ENCODE peak calls at places on chromosomes 16 and 17, in five cellular contexts. One of them, this sample, is unnamed.

GRCh38 chr16:48272837-48273421 is 25.6 kb upstream of the ABCC11 start:
- DNase-seq in HCT116: no peak
- DNase-seq in A549: no peak
- DNase-seq in HepG2: no peak
- DNase-seq in K562: no peak
- DNase-seq in this sample: no peak

GRCh38 chr16:54591816-54592246 is 305.2 kb upstream of the IRX3 start:
- DNase-seq in HCT116: no peak
- DNase-seq in A549: no peak
- DNase-seq in HepG2: no peak
- DNase-seq in K562: no peak
- DNase-seq in this sample: no peak

GRCh38 chr17:50853781-50854180 is 12.4 kb downstream of the TOB1 start:
- DNase-seq in HCT116: no peak
- DNase-seq in A549: no peak
- DNase-seq in HepG2: no peak
- DNase-seq in K562: no peak
- DNase-seq in this sample: no peak

GRCh38 chr16:4373909-4374742 is 2.5 kb downstream of the VASN start:
- DNase-seq in HCT116: no peak
- DNase-seq in A549: peak; percentile 68
- DNase-seq in HepG2: no peak
- DNase-seq in K562: peak; percentile 63
- DNase-seq in this sample: no peak

GRCh38 chr17:78266771-78267170 is 35.3 kb downstream of the TMEM235 start:
- DNase-seq in HCT116: no peak
- DNase-seq in A549: no peak
- DNase-seq in HepG2: no peak
- DNase-seq in K562: no peak
- DNase-seq in this sample: peak; percentile 51

GRCh38 chr17:8122391-8122922 is 1.4 kb downstream of the HES7 start:
- DNase-seq in HCT116: no peak
- DNase-seq in A549: peak; percentile 69
- DNase-seq in HepG2: no peak
- DNase-seq in K562: no peak
- DNase-seq in this sample: no peak

GRCh38 chr16:72939247-72939646 is 108.7 kb downstream of the ZFHX3 start:
- DNase-seq in HCT116: no peak
- DNase-seq in A549: peak; percentile 64
- DNase-seq in HepG2: no peak
- DNase-seq in K562: no peak
- DNase-seq in this sample: no peak

GRCh38 chr17:6713130-6713917 is at the start of gene SLC13A5:
- DNase-seq in HCT116: no peak
- DNase-seq in A549: peak; percentile 80
- DNase-seq in HepG2: peak; percentile 87
- DNase-seq in K562: peak; percentile 49
- DNase-seq in this sample: peak; percentile 32

GRCh38 chr17:76688165-76688622 is 22.6 kb downstream of the MXRA7 start:
- DNase-seq in HCT116: no peak
- DNase-seq in A549: peak; percentile 38
- DNase-seq in HepG2: no peak
- DNase-seq in K562: no peak
- DNase-seq in this sample: no peak

GRCh38 chr16:4263504-4264436 is 9.1 kb downstream of the TFAP4 start:
- DNase-seq in HCT116: peak; percentile 12
- DNase-seq in A549: peak; percentile 46
- DNase-seq in HepG2: peak; percentile 47
- DNase-seq in K562: peak; percentile 96
- DNase-seq in this sample: peak; percentile 99

GRCh38 chr16:63037761-63038562 is 1001.7 kb upstream of the CDH8 start:
- DNase-seq in HCT116: no peak
- DNase-seq in A549: no peak
- DNase-seq in HepG2: no peak
- DNase-seq in K562: no peak
- DNase-seq in this sample: no peak

GRCh38 chr16:56334761-56335160 is 90.6 kb downstream of the AMFR start:
- DNase-seq in HCT116: no peak
- DNase-seq in A549: no peak
- DNase-seq in HepG2: no peak
- DNase-seq in K562: no peak
- DNase-seq in this sample: no peak

GRCh38 chr17:63434951-63435571 is 11.0 kb downstream of the CYB561 start:
- DNase-seq in HCT116: peak; percentile 37
- DNase-seq in A549: peak; percentile 62
- DNase-seq in HepG2: no peak
- DNase-seq in K562: no peak
- DNase-seq in this sample: peak; percentile 69

GRCh38 chr16:89344846-89345577 is 127.5 kb downstream of the ZNF778 start:
- DNase-seq in HCT116: no peak
- DNase-seq in A549: no peak
- DNase-seq in HepG2: no peak
- DNase-seq in K562: no peak
- DNase-seq in this sample: no peak

GRCh38 chr16:47358816-47359215 is 102.0 kb downstream of the ITFG1 start:
- DNase-seq in HCT116: peak; percentile 13
- DNase-seq in A549: peak; percentile 6
- DNase-seq in HepG2: no peak
- DNase-seq in K562: no peak
- DNase-seq in this sample: no peak

GRCh38 chr17:45251931-45252330 is 10.0 kb downstream of the SPATA32 start:
- DNase-seq in HCT116: no peak
- DNase-seq in A549: no peak
- DNase-seq in HepG2: no peak
- DNase-seq in K562: no peak
- DNase-seq in this sample: no peak

GRCh38 chr17:4362141-4362540 is 4.3 kb downstream of the UBE2G1 start:
- DNase-seq in HCT116: no peak
- DNase-seq in A549: peak; percentile 44
- DNase-seq in HepG2: no peak
- DNase-seq in K562: no peak
- DNase-seq in this sample: no peak

GRCh38 chr16:29256501-29256981 is 150.0 kb downstream of the NPIPB11 start:
- DNase-seq in HCT116: no peak
- DNase-seq in A549: no peak
- DNase-seq in HepG2: no peak
- DNase-seq in K562: no peak
- DNase-seq in this sample: no peak

GRCh38 chr16:4511441-4512082 is 27.0 kb downstream of the CDIP1 start:
- DNase-seq in HCT116: no peak
- DNase-seq in A549: peak; percentile 71
- DNase-seq in HepG2: peak; percentile 60
- DNase-seq in K562: peak; percentile 51
- DNase-seq in this sample: peak; percentile 77

GRCh38 chr17:17778308-17779014 is 58.3 kb downstream of the SREBF1 start:
- DNase-seq in HCT116: no peak
- DNase-seq in A549: no peak
- DNase-seq in HepG2: no peak
- DNase-seq in K562: no peak
- DNase-seq in this sample: peak; percentile 68

GRCh38 chr16:75042423-75043174 is 43.8 kb downstream of the ZNRF1 start:
- DNase-seq in HCT116: no peak
- DNase-seq in A549: no peak
- DNase-seq in HepG2: no peak
- DNase-seq in K562: no peak
- DNase-seq in this sample: no peak

GRCh38 chr16:81128726-81129524 is 32.7 kb upstream of the GCSH start:
- DNase-seq in HCT116: no peak
- DNase-seq in A549: no peak
- DNase-seq in HepG2: no peak
- DNase-seq in K562: no peak
- DNase-seq in this sample: no peak

GRCh38 chr16:76946879-76947278 is 244.1 kb upstream of the MON1B start:
- DNase-seq in HCT116: peak; percentile 2
- DNase-seq in A549: peak; percentile 92
- DNase-seq in HepG2: peak; percentile 20
- DNase-seq in K562: peak; percentile 22
- DNase-seq in this sample: peak; percentile 41

GRCh38 chr17:5043524-5043923 is 8.3 kb upstream of the SLC52A1 start:
- DNase-seq in HCT116: no peak
- DNase-seq in A549: no peak
- DNase-seq in HepG2: no peak
- DNase-seq in K562: no peak
- DNase-seq in this sample: no peak

GRCh38 chr17:20121359-20122235 is 112.4 kb downstream of the SPECC1 start:
- DNase-seq in HCT116: peak; percentile 34
- DNase-seq in A549: peak; percentile 68
- DNase-seq in HepG2: peak; percentile 50
- DNase-seq in K562: peak; percentile 59
- DNase-seq in this sample: peak; percentile 76

GRCh38 chr16:85724936-85725335 is 26.0 kb downstream of the C16orf74 start:
- DNase-seq in HCT116: no peak
- DNase-seq in A549: no peak
- DNase-seq in HepG2: no peak
- DNase-seq in K562: no peak
- DNase-seq in this sample: no peak

GRCh38 chr16:85729452-85729851 is 21.4 kb downstream of the C16orf74 start:
- DNase-seq in HCT116: no peak
- DNase-seq in A549: no peak
- DNase-seq in HepG2: no peak
- DNase-seq in K562: no peak
- DNase-seq in this sample: no peak

GRCh38 chr16:85729907-85730465 is 20.9 kb downstream of the C16orf74 start:
- DNase-seq in HCT116: no peak
- DNase-seq in A549: no peak
- DNase-seq in HepG2: no peak
- DNase-seq in K562: no peak
- DNase-seq in this sample: no peak

GRCh38 chr16:85731179-85731578 is 19.7 kb downstream of the C16orf74 start:
- DNase-seq in HCT116: no peak
- DNase-seq in A549: no peak
- DNase-seq in HepG2: no peak
- DNase-seq in K562: no peak
- DNase-seq in this sample: no peak

GRCh38 chr16:85728879-85729278 is 22.0 kb downstream of the C16orf74 start:
- DNase-seq in HCT116: no peak
- DNase-seq in A549: no peak
- DNase-seq in HepG2: no peak
- DNase-seq in K562: peak; percentile 37
- DNase-seq in this sample: no peak
- TF ChIP-seq CTCF in HCT116: peak; percentile 77
- TF ChIP-seq CTCF in A549: no peak
- TF ChIP-seq CTCF in HepG2: peak; percentile 44
- TF ChIP-seq CTCF in K562: peak; percentile 44
- TF ChIP-seq CTCF in this sample: peak; percentile 41

GRCh38 chr16:83728518-83728917 is 79.3 kb upstream of the HSBP1 start:
- DNase-seq in HCT116: no peak
- DNase-seq in A549: no peak
- DNase-seq in HepG2: no peak
- DNase-seq in K562: no peak
- DNase-seq in this sample: no peak
- TF ChIP-seq REST in HCT116: no peak
- TF ChIP-seq REST in A549: no peak
- TF ChIP-seq REST in HepG2: no peak
- TF ChIP-seq REST in K562: no peak
- TF ChIP-seq REST in this sample: no peak

DNA sequence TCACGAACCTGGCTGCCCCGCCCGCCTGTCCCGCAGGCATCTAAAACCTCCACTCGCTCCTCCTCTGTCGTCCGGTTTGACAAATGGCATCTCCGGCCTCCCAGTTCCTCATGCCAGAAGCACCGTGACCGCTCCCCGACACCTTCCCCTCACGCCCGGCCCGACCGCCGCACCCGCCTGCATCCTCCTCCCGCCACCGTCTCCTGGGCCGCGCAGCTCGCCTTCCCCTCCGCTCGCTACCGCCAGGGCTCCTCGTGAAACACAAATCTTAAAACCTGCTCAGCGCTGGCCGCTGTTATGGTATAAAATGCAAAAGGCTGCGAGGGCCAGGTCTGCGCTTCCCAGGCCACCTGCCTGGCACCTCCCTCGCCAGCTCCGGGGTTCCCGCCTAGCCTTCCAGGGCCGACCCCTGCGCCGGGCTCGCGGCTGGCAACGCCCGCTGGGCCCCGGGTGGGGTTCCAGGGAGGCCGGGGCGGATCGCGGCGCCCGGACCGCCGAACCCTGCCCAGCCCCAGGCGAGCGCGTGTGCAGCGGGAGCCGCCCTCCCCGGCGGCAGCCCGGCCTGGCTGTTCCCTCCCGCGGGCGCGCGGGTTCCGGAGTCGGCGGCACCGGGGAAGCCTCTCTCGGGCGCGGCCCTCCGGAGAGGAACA is 488 bp downstream of the SPSB3 start:
- DNase-seq in HCT116: no peak
- DNase-seq in A549: no peak
- DNase-seq in HepG2: no peak
- DNase-seq in K562: no peak
- DNase-seq in this sample: peak; percentile 70
- TF ChIP-seq CTCF in HCT116: no peak
- TF ChIP-seq CTCF in A549: no peak
- TF ChIP-seq CTCF in HepG2: no peak
- TF ChIP-seq CTCF in K562: no peak
- TF ChIP-seq CTCF in this sample: no peak

GRCh38 chr17:73838815-73839214 is 194.6 kb upstream of the SDK2 start:
- DNase-seq in HCT116: no peak
- DNase-seq in A549: no peak
- DNase-seq in HepG2: no peak
- DNase-seq in K562: no peak
- DNase-seq in this sample: peak; percentile 67
- TF ChIP-seq REST in HCT116: no peak
- TF ChIP-seq REST in A549: no peak
- TF ChIP-seq REST in HepG2: no peak
- TF ChIP-seq REST in K562: no peak
- TF ChIP-seq REST in this sample: no peak

GRCh38 chr16:66427871-66428681 is 981 bp downstream of the BEAN1 start:
- DNase-seq in HCT116: no peak
- DNase-seq in A549: no peak
- DNase-seq in HepG2: no peak
- DNase-seq in K562: no peak
- DNase-seq in this sample: peak; percentile 72
- TF ChIP-seq CTCF in HCT116: no peak
- TF ChIP-seq CTCF in A549: no peak
- TF ChIP-seq CTCF in HepG2: no peak
- TF ChIP-seq CTCF in K562: no peak
- TF ChIP-seq CTCF in this sample: no peak

DNA sequence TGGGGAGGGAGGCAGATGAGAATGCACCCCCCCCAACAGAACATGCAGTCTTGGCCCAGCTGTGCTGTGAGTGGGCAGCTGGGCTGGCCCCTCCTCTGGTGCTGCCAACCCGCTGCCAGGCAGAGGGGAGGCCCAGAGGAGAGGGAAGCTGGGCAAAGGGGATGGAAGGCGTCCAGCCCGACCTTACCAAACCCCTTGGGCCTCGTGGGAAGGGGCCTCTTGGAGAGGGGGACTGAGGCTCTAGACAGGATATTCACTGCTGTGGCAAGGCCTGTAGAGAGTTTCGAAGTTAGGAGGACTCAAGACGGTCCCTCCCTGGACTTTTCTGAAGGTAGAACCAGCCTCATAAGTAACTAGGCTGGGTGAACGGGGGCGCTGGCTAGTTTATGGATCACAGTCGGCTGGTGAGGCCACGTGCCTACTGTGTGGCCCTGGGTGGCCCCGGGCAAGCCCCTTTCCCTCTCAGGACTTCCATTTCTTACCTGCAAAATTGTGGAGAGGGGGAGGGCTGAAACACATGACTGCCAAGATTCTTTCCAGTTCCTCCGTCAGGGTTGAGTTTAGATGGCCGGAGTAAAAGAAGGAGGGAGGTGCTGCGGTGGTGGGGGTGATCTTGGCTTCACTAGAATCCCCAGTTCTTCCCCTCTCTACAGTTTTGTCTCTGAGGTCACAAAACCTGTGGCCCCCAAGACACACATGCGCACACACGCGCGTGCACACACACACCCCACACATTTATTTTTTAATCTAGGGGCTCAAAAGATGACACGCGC is 807 bp upstream of the STAT5A start:
- DNase-seq in HCT116: no peak
- DNase-seq in A549: no peak
- DNase-seq in HepG2: no peak
- DNase-seq in K562: peak; percentile 33
- DNase-seq in this sample: peak; percentile 41
- TF ChIP-seq REST in HCT116: no peak
- TF ChIP-seq REST in A549: no peak
- TF ChIP-seq REST in HepG2: no peak
- TF ChIP-seq REST in K562: no peak
- TF ChIP-seq REST in this sample: no peak